ENCODE peak calls at places on chromosomes 1 and 21, in nine cellular contexts. J, B, Q, D, O, V, K, Y and I are unnamed samples.
A peak's percentile ranks its signal among the peaks of the same experiment; 100 is the strongest.

GRCh38 chr1:52520149-52520548 is 32.7 kb downstream of the TUT4 start:
- DNase-seq in Y (no peak), D (no peak), Q (no peak), V (no peak), B (peak; percentile 10), J (no peak), O (no peak), K (no peak), I (no peak)

GRCh38 chr1:197356723-197357533 is 88.9 kb downstream of the CRB1 start:
- DNase-seq in B (no peak), V (peak; percentile 8), O (peak; percentile 64), K (no peak), D (no peak), Y (peak; percentile 34), Q (peak; percentile 12), J (peak; percentile 63), I (peak; percentile 67)

GRCh38 chr1:41727749-41728115 is 191.0 kb downstream of the HIVEP3 start:
- DNase-seq in Y (no peak), K (no peak), D (no peak), J (no peak), O (no peak), Q (no peak), V (no peak), B (no peak), I (no peak)

GRCh38 chr1:116376734-116377096 is 3.7 kb downstream of the ATP1A1 start:
- DNase-seq in J (peak; percentile 57), Y (no peak), D (no peak), B (no peak), K (no peak), V (no peak), O (peak; percentile 34), Q (no peak), I (peak; percentile 82)

GRCh38 chr1:208174736-208175507 is 69.3 kb downstream of the PLXNA2 start:
- DNase-seq in J (no peak), V (no peak), K (no peak), B (no peak), D (no peak), O (no peak), Q (no peak), Y (no peak), I (peak; percentile 63)

GRCh38 chr1:204149635-204150565 is 1.9 kb downstream of the ETNK2 start:
- DNase-seq in D (no peak), J (no peak), Y (no peak), K (no peak), O (no peak), Q (no peak), B (no peak), V (no peak), I (no peak)

GRCh38 chr1:2803931-2804627 is 2.6 kb upstream of the TTC34 start:
- DNase-seq in O (no peak), Y (no peak), Q (no peak), D (no peak), V (no peak), K (no peak), B (no peak), J (no peak), I (no peak)

GRCh38 chr1:72117621-72118020 is 164.7 kb downstream of the NEGR1 start:
- DNase-seq in O (no peak), Y (no peak), Q (no peak), B (no peak), V (peak; percentile 7), K (no peak), D (no peak), J (no peak), I (no peak)

GRCh38 chr21:38909929-38910328 is 104.2 kb downstream of the ETS2 start:
- DNase-seq in B (no peak), V (no peak), D (no peak), Y (no peak), Q (no peak), J (no peak), K (no peak), O (no peak), I (peak; percentile 80)

GRCh38 chr1:94753171-94753972 is 66.8 kb upstream of the SLC44A3 start:
- DNase-seq in B (no peak), Y (no peak), V (no peak), O (no peak), D (no peak), Q (no peak), K (no peak), J (no peak), I (no peak)

GRCh38 chr1:90358448-90358847 is 358.7 kb downstream of the BARHL2 start:
- DNase-seq in Q (no peak), O (no peak), J (no peak), Y (no peak), K (no peak), B (no peak), V (no peak), D (no peak), I (no peak)

GRCh38 chr1:47445823-47446567 is 8.2 kb downstream of the FOXD2 start:
- DNase-seq in D (no peak), V (no peak), O (no peak), K (no peak), Q (no peak), Y (no peak), B (no peak), J (no peak), I (no peak)

GRCh38 chr1:152078831-152079549 is 9.9 kb downstream of the TCHHL1 start:
- DNase-seq in J (no peak), K (no peak), O (no peak), B (no peak), V (no peak), Q (no peak), D (no peak), Y (no peak), I (no peak)

GRCh38 chr1:63917571-63918394 is 144.0 kb downstream of the ROR1 start:
- DNase-seq in V (no peak), D (no peak), J (peak; percentile 48), Q (no peak), Y (no peak), B (no peak), K (no peak), O (no peak), I (peak; percentile 17)

GRCh38 chr1:31712041-31712440 is 8.2 kb upstream of the COL16A1 start:
- DNase-seq in B (peak; percentile 57), D (no peak), V (no peak), K (no peak), Q (no peak), J (no peak), Y (no peak), O (no peak), I (no peak)

GRCh38 chr1:56811331-56811730 is 7.9 kb downstream of the FYB2 start:
- DNase-seq in B (no peak), V (no peak), Y (no peak), J (no peak), Q (no peak), D (no peak), O (no peak), K (no peak), I (no peak)

GRCh38 chr1:109341944-109342925 is 35.4 kb upstream of the MYBPHL start:
- DNase-seq in Q (no peak), B (no peak), D (no peak), O (no peak), V (no peak), K (no peak), Y (no peak), J (no peak), I (peak; percentile 20)

GRCh38 chr1:73044241-73044640 is 761.9 kb upstream of the NEGR1 start:
- DNase-seq in Y (no peak), D (no peak), J (no peak), K (no peak), O (no peak), Q (no peak), V (no peak), B (no peak), I (no peak)

GRCh38 chr1:111030590-111030989 is 66.9 kb upstream of the LRIF1 start:
- DNase-seq in K (peak; percentile 29), Y (no peak), B (peak; percentile 18), O (peak; percentile 31), Q (peak; percentile 12), D (peak; percentile 20), V (no peak), J (peak; percentile 71), I (peak; percentile 77)

GRCh38 chr1:79042117-79042516 is 35.6 kb upstream of the ADGRL4 start:
- DNase-seq in O (no peak), D (no peak), K (no peak), Y (no peak), B (peak; percentile 41), Q (no peak), J (no peak), V (no peak), I (peak; percentile 63)

GRCh38 chr1:41963636-41964035 is 44.9 kb upstream of the HIVEP3 start:
- DNase-seq in O (no peak), Q (no peak), Y (no peak), D (no peak), J (no peak), K (no peak), B (no peak), V (no peak), I (no peak)

GRCh38 chr1:176789571-176790090 is 326.7 kb downstream of the PAPPA2 start:
- DNase-seq in Y (no peak), D (no peak), B (no peak), V (peak; percentile 56), K (no peak), J (no peak), O (no peak), Q (no peak), I (no peak)

GRCh38 chr21:46557469-46557868 is 47.4 kb downstream of the S100B start:
- DNase-seq in K (no peak), D (no peak), V (no peak), B (no peak), O (no peak), Y (no peak), Q (no peak), J (no peak), I (no peak)

GRCh38 chr1:234108921-234109320 is 204.4 kb downstream of the SLC35F3 start:
- DNase-seq in J (no peak), Q (no peak), Y (no peak), B (no peak), V (no peak), K (no peak), D (no peak), O (no peak), I (no peak)

GRCh38 chr1:200660719-200661118 is 9.0 kb downstream of the DDX59 start:
- DNase-seq in Y (no peak), J (no peak), B (no peak), V (no peak), K (no peak), O (no peak), Q (no peak), D (no peak), I (no peak)

GRCh38 chr21:37198989-37199924 is 67.9 kb downstream of the VPS26C start:
- DNase-seq in D (no peak), K (no peak), Y (no peak), O (peak; percentile 31), B (no peak), Q (no peak), V (no peak), J (peak; percentile 67), I (peak; percentile 86)

GRCh38 chr1:13935336-13935735 is 235.3 kb downstream of the PRDM2 start:
- DNase-seq in B (no peak), Y (no peak), Q (no peak), D (no peak), J (no peak), O (no peak), V (no peak), K (no peak), I (no peak)

GRCh38 chr1:35810096-35810860 is 2.5 kb downstream of the AGO4 start:
- DNase-seq in J (no peak), Y (no peak), O (no peak), B (no peak), Q (no peak), V (no peak), K (no peak), D (no peak), I (peak; percentile 10)

GRCh38 chr1:160167580-160167979 is 16.2 kb downstream of the ATP1A4 start:
- DNase-seq in B (no peak), K (no peak), O (no peak), Y (no peak), Q (no peak), D (no peak), J (no peak), V (no peak), I (no peak)

GRCh38 chr1:7376676-7377075 is 394.4 kb upstream of the VAMP3 start:
- DNase-seq in D (no peak), V (no peak), Y (no peak), O (no peak), B (no peak), Q (no peak), J (no peak), K (no peak), I (no peak)

GRCh38 chr1:244254467-244254866 is 197.2 kb downstream of the ADSS2 start:
- DNase-seq in B (no peak), J (no peak), D (no peak), K (no peak), Q (no peak), V (no peak), O (peak; percentile 43), Y (no peak), I (no peak)